ENCODE peak calls at places on chromosomes 13 and 19, in ten cellular contexts. Q, Y, J, K, B, P, W, X, V and G are unnamed samples.

GRCh38 chr19:36110487-36111199 is at the start of gene OVOL3:
- DNase-seq in P (no peak), Y (no peak), W (no peak), X (no peak), Q (no peak), B (no peak), K (no peak), J (no peak), V (no peak), G (no peak)

GRCh38 chr19:16379521-16380313 is 55.1 kb downstream of the KLF2 start:
- DNase-seq in Q (no peak), X (no peak), P (no peak), J (no peak), K (no peak), Y (no peak), W (no peak), V (no peak), B (no peak), G (no peak)

GRCh38 chr19:6828698-6829633 is 56.5 kb downstream of the VAV1 start:
- DNase-seq in Y (peak), W (no peak), K (no peak), X (no peak), B (peak), V (no peak), J (no peak), P (peak), Q (no peak), G (peak)

GRCh38 chr13:76683854-76684253 is 202.4 kb downstream of the KCTD12 start:
- DNase-seq in X (no peak), K (no peak), V (no peak), Y (no peak), P (no peak), W (no peak), Q (no peak), B (no peak), J (no peak), G (no peak)

GRCh38 chr19:37893845-37894575 is 12.4 kb downstream of the WDR87 start:
- DNase-seq in Y (no peak), J (no peak), P (no peak), W (no peak), K (no peak), Q (no peak), V (no peak), X (peak), B (no peak), G (no peak)

GRCh38 chr13:107373551-107373950 is 805.6 kb upstream of the ARGLU1 start:
- DNase-seq in K (no peak), V (peak), X (no peak), B (no peak), P (no peak), J (no peak), Y (peak), Q (no peak), W (no peak), G (no peak)

GRCh38 chr13:50535050-50535449 is 308.4 kb downstream of the DLEU7 start:
- DNase-seq in W (no peak), V (no peak), X (no peak), P (no peak), B (no peak), K (no peak), Q (no peak), Y (no peak), J (no peak), G (no peak)

GRCh38 chr13:106234656-106235055 is 300.8 kb downstream of the EFNB2 start:
- DNase-seq in Q (no peak), K (no peak), Y (no peak), P (no peak), B (no peak), X (no peak), W (no peak), V (no peak), J (no peak), G (no peak)

GRCh38 chr19:19532806-19533701 is 4.3 kb downstream of the YJEFN3 start:
- DNase-seq in V (no peak), J (no peak), X (no peak), W (no peak), B (no peak), Q (no peak), K (no peak), P (no peak), Y (no peak), G (no peak)

GRCh38 chr13:71935166-71935840 is 68.3 kb upstream of the DACH1 start:
- DNase-seq in P (no peak), B (no peak), X (no peak), K (no peak), W (no peak), J (no peak), V (no peak), Y (no peak), Q (no peak), G (no peak)

GRCh38 chr19:1826557-1827521 is 14.8 kb upstream of the ATP8B3 start:
- DNase-seq in V (no peak), K (no peak), Q (no peak), B (no peak), X (peak), P (no peak), Y (no peak), J (no peak), W (no peak), G (peak)